ENCODE peak calls at places on chromosomes 5 and 9, in six cellular contexts. Z, U, J, A, L and E are unnamed samples.

GRCh38 chr5:133423618-133424282 is 188.6 kb downstream of the FSTL4 start:
- DNase-seq in Z (peak; percentile 62), J (peak; percentile 88), A (peak; percentile 16), L (peak; percentile 71), U (peak; percentile 74), E (peak; percentile 26)

GRCh38 chr5:147860641-147861025 is 17.9 kb upstream of the SCGB3A2 start:
- DNase-seq in A (no peak), U (no peak), J (no peak), Z (no peak), L (no peak), E (no peak)

GRCh38 chr5:142324377-142324870 is 397 bp downstream of the SPRY4 start:
- DNase-seq in Z (no peak), U (peak; percentile 63), J (no peak), L (no peak), A (no peak), E (no peak)

GRCh38 chr5:5804834-5805233 is 382.4 kb downstream of the ICE1 start:
- DNase-seq in A (no peak), L (no peak), U (no peak), J (no peak), Z (no peak), E (no peak)

GRCh38 chr5:136006767-136007251 is 22.0 kb upstream of the TGFBI start:
- DNase-seq in Z (peak; percentile 50), A (no peak), J (no peak), U (no peak), L (no peak), E (no peak)

GRCh38 chr9:3526903-3527652 is 1.3 kb upstream of the RFX3 start:
- DNase-seq in J (peak; percentile 73), A (no peak), Z (no peak), L (no peak), U (peak; percentile 30), E (no peak)

GRCh38 chr5:66994790-66995189 is 201.8 kb downstream of the CD180 start:
- DNase-seq in U (no peak), L (no peak), A (no peak), Z (no peak), J (no peak), E (no peak)

GRCh38 chr9:124975131-124975530 is 34.2 kb upstream of the GOLGA1 start:
- DNase-seq in J (peak; percentile 39), A (no peak), U (no peak), Z (no peak), L (no peak), E (no peak)

GRCh38 chr9:27053369-27054057 is 48.0 kb upstream of the LRRC19 start:
- DNase-seq in J (no peak), Z (no peak), L (no peak), U (no peak), A (no peak), E (no peak)

GRCh38 chr5:172596638-172597231 is 44.3 kb upstream of the NEURL1B start:
- DNase-seq in J (no peak), A (no peak), L (no peak), U (no peak), Z (no peak), E (no peak)

GRCh38 chr5:8633706-8634105 is 764.8 kb downstream of the MTRR start:
- DNase-seq in A (no peak), U (no peak), Z (no peak), L (no peak), J (no peak), E (no peak)

GRCh38 chr9:124726886-124727285 is 44.2 kb downstream of the NR6A1 start:
- DNase-seq in L (no peak), U (no peak), Z (no peak), A (no peak), J (no peak), E (no peak)

GRCh38 chr5:1048162-1048721 is 39.6 kb downstream of the NKD2 start:
- DNase-seq in U (no peak), L (no peak), J (no peak), Z (no peak), A (no peak), E (no peak)

GRCh38 chr9:35998333-35998732 is 38.4 kb upstream of the RECK start:
- DNase-seq in U (no peak), A (no peak), L (no peak), J (no peak), Z (no peak), E (no peak)

GRCh38 chr9:12813960-12814876 is 39.4 kb downstream of the LURAP1L start:
- DNase-seq in J (no peak), A (no peak), U (peak; percentile 73), Z (peak; percentile 86), L (peak; percentile 50), E (peak; percentile 11)

GRCh38 chr5:163569284-163569683 is 63.9 kb downstream of the MAT2B start:
- DNase-seq in U (no peak), L (no peak), A (no peak), Z (no peak), J (no peak), E (no peak)

GRCh38 chr5:37198842-37199241 is 50.3 kb downstream of the CPLANE1 start:
- DNase-seq in J (no peak), A (no peak), U (no peak), L (no peak), Z (no peak), E (no peak)

GRCh38 chr9:137150485-137151060 is 11.6 kb downstream of the GRIN1 start:
- DNase-seq in A (no peak), J (peak; percentile 63), U (no peak), L (peak; percentile 43), Z (no peak), E (no peak)

GRCh38 chr5:2180456-2180855 is 297.7 kb upstream of the IRX4 start:
- DNase-seq in L (no peak), Z (no peak), U (no peak), J (no peak), A (no peak), E (no peak)

GRCh38 chr5:107682533-107682932 is 11.8 kb upstream of the EFNA5 start:
- DNase-seq in U (no peak), J (no peak), Z (no peak), A (no peak), L (no peak), E (no peak)

GRCh38 chr5:51201024-51201423 is 182.2 kb upstream of the ISL1 start:
- DNase-seq in J (no peak), U (no peak), L (no peak), A (no peak), Z (no peak), E (no peak)

GRCh38 chr5:139177809-139178581 is 20.2 kb downstream of the SIL1 start:
- DNase-seq in U (peak; percentile 59), J (no peak), A (peak; percentile 43), L (no peak), Z (no peak), E (peak; percentile 98)

GRCh38 chr5:173629628-173630027 is 13.2 kb upstream of the BOD1 start:
- DNase-seq in J (peak; percentile 79), Z (no peak), A (no peak), U (no peak), L (no peak), E (no peak)

GRCh38 chr9:136721339-136722092 is 9.1 kb downstream of the DIPK1B start:
- DNase-seq in Z (peak; percentile 89), A (no peak), J (no peak), U (peak; percentile 27), L (no peak), E (no peak)

GRCh38 chr9:127941062-127941925 is 3.6 kb upstream of the DPM2 start:
- DNase-seq in J (no peak), L (no peak), Z (no peak), U (no peak), A (no peak), E (no peak)

GRCh38 chr5:102869230-102869629 is 114.1 kb downstream of the PAM start:
- DNase-seq in U (no peak), J (no peak), L (no peak), Z (no peak), A (no peak), E (no peak)
- H3K4me1 ChIP-seq in U (peaks cover 38% of the 10 kb centered on the region), J (peaks cover 21% of the 10 kb centered on the region), L (peaks cover 4% of the 10 kb centered on the region), Z (peaks cover 19% of the 10 kb centered on the region), A (peaks cover 5% of the 10 kb centered on the region), E (peaks cover 66% of the 10 kb centered on the region)

GRCh38 chr5:102749416-102750021 is 5.6 kb upstream of the PAM start:
- DNase-seq in Z (no peak), A (no peak), U (no peak), J (peak; percentile 19), L (no peak), E (no peak)

GRCh38 chr5:102742215-102742614 is 12.9 kb upstream of the PAM start:
- DNase-seq in U (no peak), Z (no peak), L (no peak), J (peak; percentile 50), A (no peak), E (no peak)

GRCh38 chr5:102743900-102744299 is 11.2 kb upstream of the PAM start:
- DNase-seq in L (no peak), U (no peak), J (no peak), A (no peak), Z (no peak), E (no peak)

GRCh38 chr5:102750435-102750834 is 4.7 kb upstream of the PAM start:
- DNase-seq in Z (no peak), A (no peak), J (no peak), U (no peak), L (no peak), E (no peak)

GRCh38 chr5:102747386-102748166 is 7.5 kb upstream of the PAM start:
- DNase-seq in U (no peak), L (no peak), J (peak; percentile 49), A (no peak), Z (no peak), E (no peak)
- H3K36me3 ChIP-seq in U (no peaks in the 10 kb centered on the region), L (no peaks in the 10 kb centered on the region), J (no peaks in the 10 kb centered on the region), A (no peaks in the 10 kb centered on the region), Z (no peaks in the 10 kb centered on the region), E (no peaks in the 10 kb centered on the region)

GRCh38 chr9:129590466-129590865 is 30.4 kb downstream of the C9orf50 start:
- DNase-seq in A (no peak), Z (no peak), U (no peak), L (no peak), J (no peak), E (no peak)
- H3K27ac ChIP-seq in A (no peak overlapping the region), Z (no peak overlapping the region), U (no peak overlapping the region), L (no peak overlapping the region), J (no peak overlapping the region), E (no peak overlapping the region)

GRCh38 chr9:94176582-94176981 is 82.5 kb upstream of the ZNF169 start:
- DNase-seq in U (no peak), L (no peak), Z (no peak), J (no peak), A (no peak), E (no peak)

GRCh38 chr9:94169978-94170377 is 85.7 kb downstream of the PTPDC1 start:
- DNase-seq in Z (no peak), J (no peak), U (no peak), L (no peak), A (no peak), E (no peak)

GRCh38 chr9:94173632-94174031 is 85.5 kb upstream of the ZNF169 start:
- DNase-seq in J (no peak), U (no peak), A (no peak), L (no peak), Z (no peak), E (no peak)

GRCh38 chr9:94175669-94176068 is 83.4 kb upstream of the ZNF169 start:
- DNase-seq in J (no peak), U (no peak), Z (no peak), A (no peak), L (no peak), E (no peak)

DNA sequence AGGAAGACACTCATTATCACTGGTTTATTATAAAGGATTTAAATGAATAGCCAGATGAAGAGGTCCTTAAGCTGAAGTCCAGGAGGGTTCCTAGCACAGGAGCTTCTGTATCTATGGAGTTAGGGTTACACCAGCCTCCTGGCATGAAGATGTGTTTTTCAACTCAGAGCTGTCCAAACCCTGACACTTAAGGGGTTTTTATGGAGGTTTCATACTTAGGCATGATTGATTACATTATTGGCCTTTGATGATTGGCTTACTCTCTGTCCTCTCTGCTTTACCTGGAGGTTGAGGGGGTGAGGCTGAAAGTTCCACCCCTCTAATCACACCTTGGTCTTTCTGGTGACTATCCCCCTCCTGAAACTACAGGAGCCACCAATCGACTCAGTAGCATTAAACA is 84.9 kb upstream of the ZNF169 start:
- DNase-seq in J (no peak), U (no peak), Z (no peak), A (no peak), L (no peak), E (no peak)
- H3K4me1 ChIP-seq in J (peaks cover 21% of the 10 kb centered on the region), U (peaks cover 100% of the 10 kb centered on the region), Z (peaks cover 97% of the 10 kb centered on the region), A (peaks cover 58% of the 10 kb centered on the region), L (peaks cover 5% of the 10 kb centered on the region), E (peaks cover 98% of the 10 kb centered on the region)